ENCODE peak calls at places on chromosomes 6 and 20, in seven cellular contexts. E is SW 1271; T is psoas muscle; M is activated CD4-positive, alpha-beta T cell treated with anti-CD3 and anti-CD28 coated beads, Interleukin-2, amount 50 U/mL, for 1 hour; R is G401; H is choroid plexus epithelial cell; P is stimulated activated CD4-positive, alpha-beta T cell treated with anti-CD3 and anti-CD28 coated beads, Interleukin-2, amount 100 ng/mL, for 48 hours. C is an unnamed sample.

GRCh38 chr6:1789092-1789491 is 179.4 kb downstream of the FOXC1 start:
- DNase-seq in M (no peak), P (no peak), T (no peak), R (no peak), E (no peak), H (peak), C (no peak)

GRCh38 chr20:62350098-62350628 is 16.9 kb downstream of the LAMA5 start:
- DNase-seq in P (no peak), R (peak), H (no peak), E (peak), T (peak), M (no peak), C (peak)

GRCh38 chr20:62025832-62026563 is 39.7 kb downstream of the TAF4 start:
- DNase-seq in P (no peak), T (no peak), E (no peak), M (peak), H (peak), R (peak), C (no peak)

GRCh38 chr6:13278184-13278583 is 50.2 kb downstream of the TBC1D7 start:
- DNase-seq in T (no peak), P (no peak), H (no peak), M (no peak), R (no peak), E (no peak), C (no peak)

GRCh38 chr6:144811140-144811539 is 526.0 kb downstream of the UTRN start:
- DNase-seq in T (no peak), R (no peak), E (no peak), M (no peak), H (peak), P (no peak), C (no peak)

GRCh38 chr6:21596379-21597242 is 3.1 kb downstream of the SOX4 start:
- DNase-seq in T (peak), R (peak), H (peak), E (peak), P (peak), M (no peak), C (peak)

GRCh38 chr20:50762435-50763201 is 31.2 kb downstream of the PARD6B start:
- DNase-seq in R (peak), T (peak), E (no peak), M (no peak), H (peak), P (no peak), C (peak)

GRCh38 chr20:58236612-58237317 is 8.3 kb upstream of the ANKRD60 start:
- DNase-seq in E (peak), T (peak), P (peak), H (peak), R (peak), M (peak), C (peak)

GRCh38 chr6:56887086-56887485 is 67.8 kb upstream of the BEND6 start:
- DNase-seq in R (no peak), P (no peak), T (no peak), H (no peak), M (no peak), E (no peak), C (no peak)